ENCODE peak calls at places on chromosome 3, in five cellular contexts. I, R, E, F and L are unnamed samples.

GRCh38 chr3:96877510-96877909 is 63.1 kb downstream of the EPHA6 start:
- DNase-seq in R (no peak), E (no peak), I (no peak), F (no peak), L (no peak)

GRCh38 chr3:45198264-45199260 is 27.5 kb downstream of the TMEM158 start:
- DNase-seq in E (no peak), R (no peak), I (no peak), F (no peak), L (no peak)

GRCh38 chr3:49902511-49903345 is 945 bp downstream of the MST1R start:
- DNase-seq in R (no peak), E (no peak), I (no peak), F (no peak), L (no peak)

GRCh38 chr3:28951773-28952556 is 328.9 kb upstream of the RBMS3 start:
- DNase-seq in E (no peak), R (no peak), I (no peak), F (no peak), L (no peak)

GRCh38 chr3:116176974-116177555 is 268.2 kb downstream of the LSAMP start:
- DNase-seq in F (no peak), I (no peak), R (no peak), E (no peak), L (no peak)

GRCh38 chr3:78988324-78988723 is 779.5 kb downstream of the ROBO1 start:
- DNase-seq in F (peak), R (no peak), I (no peak), E (no peak), L (no peak)

GRCh38 chr3:69092030-69092513 is 7.3 kb downstream of the ARL6IP5 start:
- DNase-seq in F (no peak), I (no peak), R (no peak), E (no peak), L (no peak)

GRCh38 chr3:46865546-46865945 is 2.3 kb upstream of the MYL3 start:
- DNase-seq in F (no peak), R (no peak), I (no peak), E (peak), L (no peak)

GRCh38 chr3:64454768-64455167 is 229.5 kb upstream of the PRICKLE2 start:
- DNase-seq in R (no peak), E (no peak), I (no peak), F (no peak), L (no peak)

GRCh38 chr3:179149951-179150350 is 1.8 kb downstream of the PIK3CA start:
- DNase-seq in F (peak), R (no peak), E (no peak), I (no peak), L (no peak)